ENCODE peak calls at places on chromosomes 13 and 19, in nine cellular contexts. E, B, U, G, H, K, F, Z and R are unnamed samples.

GRCh38 chr13:114166381-114167131 is 12.5 kb upstream of the CFAP97D2 start:
- DNase-seq in E (no peak), B (no peak), U (no peak), G (no peak), H (no peak), K (peak), F (no peak), Z (no peak), R (no peak)

GRCh38 chr13:112880221-112880641 is 88.8 kb upstream of the MCF2L start:
- DNase-seq in E (no peak), B (no peak), U (no peak), G (no peak), H (no peak), K (no peak), F (no peak), Z (no peak), R (no peak)

GRCh38 chr19:40369797-40370196 is 20.2 kb downstream of the HIPK4 start:
- DNase-seq in E (no peak), B (no peak), U (no peak), G (no peak), H (no peak), K (no peak), F (no peak), Z (no peak), R (no peak)

GRCh38 chr19:1254530-1255185 is 6.3 kb downstream of the MIDN start:
- DNase-seq in E (no peak), B (no peak), U (no peak), G (no peak), H (no peak), K (no peak), F (no peak), Z (no peak), R (no peak)

GRCh38 chr19:14494910-14495677 is 833 bp downstream of the GIPC1 start:
- DNase-seq in E (no peak), B (no peak), U (no peak), G (no peak), H (no peak), K (no peak), F (no peak), Z (no peak), R (peak)

GRCh38 chr19:13234518-13234917 is 84.3 kb downstream of the IER2 start:
- DNase-seq in E (peak), B (peak), U (peak), G (peak), H (peak), K (peak), F (peak), Z (peak), R (peak)

GRCh38 chr19:56504581-56504980 is 3.1 kb upstream of the ZNF471 start:
- DNase-seq in E (no peak), B (peak), U (peak), G (no peak), H (no peak), K (no peak), F (no peak), Z (no peak), R (no peak)

GRCh38 chr19:14088634-14089411 is 1.7 kb downstream of the SAMD1 start:
- DNase-seq in E (no peak), B (no peak), U (no peak), G (no peak), H (no peak), K (no peak), F (no peak), Z (no peak), R (no peak)

GRCh38 chr13:96089749-96090239 is at the start of gene HS6ST3:
- DNase-seq in E (no peak), B (peak), U (peak), G (no peak), H (no peak), K (peak), F (no peak), Z (peak), R (peak)

GRCh38 chr19:34480971-34481821 is at the start of gene WTIP:
- DNase-seq in E (no peak), B (peak), U (peak), G (no peak), H (no peak), K (peak), F (no peak), Z (peak), R (peak)

GRCh38 chr13:112963641-112964040 is 5.4 kb upstream of the MCF2L start:
- DNase-seq in E (no peak), B (no peak), U (no peak), G (no peak), H (no peak), K (no peak), F (no peak), Z (no peak), R (no peak)

GRCh38 chr19:1106841-1107654 is 3.3 kb downstream of the GPX4 start:
- DNase-seq in E (no peak), B (peak), U (peak), G (no peak), H (no peak), K (peak), F (no peak), Z (no peak), R (no peak)

GRCh38 chr13:80962855-80963254 is 621.9 kb upstream of the SPRY2 start:
- DNase-seq in E (no peak), B (peak), U (peak), G (no peak), H (no peak), K (no peak), F (no peak), Z (peak), R (no peak)

GRCh38 chr19:2266183-2266993 is 10.2 kb upstream of the JSRP1 start:
- DNase-seq in E (no peak), B (peak), U (peak), G (no peak), H (no peak), K (peak), F (peak), Z (no peak), R (peak)

GRCh38 chr13:98112456-98112855 is 30.4 kb upstream of the FARP1 start:
- DNase-seq in E (no peak), B (no peak), U (no peak), G (no peak), H (no peak), K (no peak), F (no peak), Z (no peak), R (no peak)

GRCh38 chr19:17625980-17626379 is 62.2 kb downstream of the UNC13A start:
- DNase-seq in E (no peak), B (no peak), U (no peak), G (no peak), H (no peak), K (no peak), F (no peak), Z (no peak), R (no peak)

GRCh38 chr13:66305960-66306617 is 924.0 kb downstream of the PCDH9 start:
- DNase-seq in E (no peak), B (no peak), U (no peak), G (no peak), H (no peak), K (no peak), F (no peak), Z (no peak), R (no peak)

GRCh38 chr13:82962422-82962821 is 919.9 kb downstream of the SLITRK1 start:
- DNase-seq in E (no peak), B (peak), U (no peak), G (no peak), H (no peak), K (no peak), F (no peak), Z (no peak), R (no peak)

GRCh38 chr19:38977445-38978314 is 2.1 kb upstream of the FBXO17 start:
- DNase-seq in E (no peak), B (peak), U (no peak), G (no peak), H (peak), K (no peak), F (peak), Z (no peak), R (no peak)

GRCh38 chr19:43966079-43966694 is 15.2 kb downstream of the ZNF221 start:
- DNase-seq in E (no peak), B (no peak), U (peak), G (no peak), H (no peak), K (no peak), F (no peak), Z (no peak), R (no peak)

GRCh38 chr13:24127116-24127631 is 33.3 kb upstream of the SPATA13 start:
- DNase-seq in E (no peak), B (peak), U (peak), G (no peak), H (peak), K (peak), F (peak), Z (no peak), R (peak)

GRCh38 chr13:80690208-80690607 is 349.3 kb upstream of the SPRY2 start:
- DNase-seq in E (no peak), B (no peak), U (no peak), G (no peak), H (no peak), K (no peak), F (no peak), Z (no peak), R (no peak)

GRCh38 chr19:2280633-2281264 is 1.2 kb downstream of the PEAK3 start:
- DNase-seq in E (no peak), B (no peak), U (no peak), G (no peak), H (no peak), K (no peak), F (no peak), Z (no peak), R (no peak)

GRCh38 chr13:86974995-86975328 is 696.2 kb upstream of the SLITRK5 start:
- DNase-seq in E (no peak), B (no peak), U (no peak), G (no peak), H (no peak), K (no peak), F (no peak), Z (no peak), R (no peak)

GRCh38 chr19:46265217-46265828 is 31.5 kb upstream of the HIF3A start:
- DNase-seq in E (peak), B (peak), U (peak), G (peak), H (peak), K (peak), F (peak), Z (peak), R (peak)

GRCh38 chr19:55273978-55274707 is 5.8 kb downstream of the HSPBP1 start:
- DNase-seq in E (no peak), B (no peak), U (no peak), G (no peak), H (no peak), K (no peak), F (no peak), Z (no peak), R (no peak)

GRCh38 chr13:111790621-111791020 is 276.3 kb upstream of the SOX1 start:
- DNase-seq in E (no peak), B (no peak), U (no peak), G (no peak), H (no peak), K (no peak), F (no peak), Z (no peak), R (no peak)